ENCODE peak calls at places on chromosomes 5 and 9, in ten cellular contexts. V, P, L, F, J, O, S, A, Y and W are unnamed samples.
A peak's percentile ranks its signal among the peaks of the same experiment; 100 is the strongest.

GRCh38 chr9:130023147-130023787 is 19.7 kb downstream of the FNBP1 start:
- DNase-seq in L (no peak), O (no peak), P (no peak), Y (no peak), J (no peak), S (no peak), A (no peak), V (no peak), F (no peak), W (no peak)

GRCh38 chr5:1268666-1269065 is 26.2 kb downstream of the TERT start:
- DNase-seq in A (no peak), L (no peak), O (no peak), Y (peak; percentile 71), V (no peak), F (no peak), J (no peak), P (no peak), S (no peak), W (no peak)

GRCh38 chr5:119343766-119344165 is 12.1 kb upstream of the TNFAIP8 start:
- DNase-seq in F (no peak), J (no peak), P (no peak), O (no peak), V (no peak), S (no peak), Y (peak; percentile 60), L (no peak), A (peak; percentile 85), W (no peak)

GRCh38 chr5:81842795-81843377 is 92.0 kb upstream of the SSBP2 start:
- DNase-seq in S (no peak), O (no peak), A (no peak), J (no peak), V (no peak), L (no peak), F (no peak), Y (no peak), P (no peak), W (peak; percentile 94)

GRCh38 chr9:106025449-106025848 is 331.1 kb downstream of the TMEM38B start:
- DNase-seq in J (no peak), Y (no peak), O (peak; percentile 65), L (peak; percentile 80), V (no peak), A (no peak), F (no peak), P (no peak), S (no peak), W (no peak)

GRCh38 chr5:146965781-146966659 is 87.5 kb upstream of the PPP2R2B start:
- DNase-seq in P (no peak), A (peak; percentile 77), J (peak; percentile 33), Y (peak; percentile 57), V (peak; percentile 82), F (peak; percentile 75), L (peak; percentile 25), O (peak; percentile 84), S (no peak), W (peak; percentile 73)

GRCh38 chr5:139416651-139417050 is 12.8 kb upstream of the SPATA24 start:
- DNase-seq in F (no peak), S (no peak), Y (no peak), L (no peak), A (no peak), J (no peak), O (no peak), V (no peak), P (peak; percentile 62), W (no peak)

GRCh38 chr5:149466457-149466972 is 84.7 kb downstream of the CSNK1A1 start:
- DNase-seq in V (peak; percentile 95), S (peak; percentile 62), O (peak; percentile 58), Y (no peak), P (no peak), F (no peak), J (no peak), A (peak; percentile 66), L (no peak), W (no peak)

GRCh38 chr5:139882961-139883539 is 87.4 kb downstream of the PSD2 start:
- DNase-seq in Y (no peak), O (peak; percentile 34), V (no peak), S (no peak), F (no peak), P (no peak), J (no peak), A (no peak), L (no peak), W (no peak)

GRCh38 chr9:127979333-127980055 is 1.3 kb downstream of the EEIG1 start:
- DNase-seq in V (peak; percentile 88), P (no peak), Y (peak; percentile 60), L (peak; percentile 73), O (peak; percentile 72), S (peak; percentile 58), F (peak; percentile 77), A (peak; percentile 36), J (no peak), W (no peak)

GRCh38 chr9:96874947-96875459 is 20.7 kb upstream of the ZNF782 start:
- DNase-seq in L (no peak), J (no peak), P (no peak), V (peak; percentile 30), A (peak; percentile 71), O (peak; percentile 59), F (no peak), S (no peak), Y (peak; percentile 68), W (no peak)

GRCh38 chr9:99814359-99814758 is 7.3 kb upstream of the NR4A3 start:
- DNase-seq in F (no peak), L (no peak), J (no peak), O (no peak), Y (no peak), P (no peak), S (no peak), V (no peak), A (no peak), W (no peak)

GRCh38 chr9:84442712-84443111 is 102.2 kb upstream of the SLC28A3 start:
- DNase-seq in S (no peak), V (no peak), A (no peak), O (no peak), Y (no peak), J (no peak), P (no peak), F (no peak), L (no peak), W (no peak)

GRCh38 chr5:31023105-31023504 is 170.4 kb upstream of the CDH6 start:
- DNase-seq in P (no peak), V (peak; percentile 32), L (no peak), Y (no peak), S (no peak), F (no peak), A (peak; percentile 64), O (no peak), J (peak; percentile 54), W (no peak)

GRCh38 chr5:179759961-179760541 is 27.4 kb downstream of the MAML1 start:
- DNase-seq in Y (no peak), J (no peak), L (no peak), P (no peak), O (no peak), A (no peak), V (no peak), F (no peak), S (no peak), W (no peak)

DNA sequence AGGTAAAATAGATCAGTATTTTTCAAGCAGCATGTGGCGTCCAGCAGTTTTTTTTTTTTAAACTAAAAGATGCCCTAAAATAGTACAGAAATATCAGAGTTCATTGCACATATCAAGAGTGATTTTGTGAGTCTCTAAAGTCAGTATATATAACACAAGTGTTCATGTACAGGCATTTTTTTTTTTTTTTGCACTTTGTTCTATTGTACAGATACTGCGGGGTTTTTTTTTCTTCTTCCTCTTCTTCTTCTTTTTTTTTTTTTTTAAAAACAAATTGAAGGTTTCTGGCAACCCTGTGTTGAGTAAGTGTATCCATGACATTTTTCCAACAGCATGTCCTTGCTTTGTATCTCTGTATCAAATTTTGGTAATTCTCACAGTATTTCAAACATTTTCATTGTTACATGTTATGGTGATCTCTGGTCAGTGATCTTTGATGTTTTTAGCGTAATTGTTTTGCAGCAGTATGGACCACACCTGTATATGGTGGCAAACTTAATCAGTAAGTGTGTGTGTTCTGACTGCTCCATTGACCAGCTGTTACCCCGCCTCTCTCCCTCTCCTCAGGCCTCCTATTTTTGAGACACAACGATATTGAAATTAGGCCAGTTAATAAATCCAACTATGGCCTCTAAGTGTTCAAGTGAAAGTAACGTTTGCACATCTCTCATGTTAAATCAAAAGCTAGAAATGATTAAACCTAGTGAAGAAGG is 76.8 kb downstream of the TRIO start:
- DNase-seq in L (no peak), P (no peak), Y (no peak), J (no peak), A (no peak), O (no peak), V (no peak), F (no peak), S (no peak), W (no peak)
- H3K4me3 ChIP-seq in L (no peak overlapping the region), P (no peak overlapping the region), Y (no peak overlapping the region), J (no peak overlapping the region), A (no peak overlapping the region), O (no peak overlapping the region), V (no peak overlapping the region), F (no peak overlapping the region), S (no peak overlapping the region), W (no peak overlapping the region)

GRCh38 chr5:3594514-3595101 is 1.0 kb upstream of the IRX1 start:
- DNase-seq in A (peak; percentile 46), O (peak; percentile 51), V (peak; percentile 78), P (no peak), L (no peak), J (no peak), S (no peak), Y (no peak), F (peak; percentile 80), W (no peak)
- H3K4me3 ChIP-seq in A (peak overlapping the region; percentile 27), O (peak overlapping the region; percentile 13), V (peak overlapping the region; percentile 84), P (peak overlapping the region; percentile 13), L (peak overlapping the region; percentile 9), J (no peak overlapping the region), S (peak overlapping the region; percentile 38), Y (no peak overlapping the region), F (peak overlapping the region; percentile 17), W (no peak overlapping the region)

DNA sequence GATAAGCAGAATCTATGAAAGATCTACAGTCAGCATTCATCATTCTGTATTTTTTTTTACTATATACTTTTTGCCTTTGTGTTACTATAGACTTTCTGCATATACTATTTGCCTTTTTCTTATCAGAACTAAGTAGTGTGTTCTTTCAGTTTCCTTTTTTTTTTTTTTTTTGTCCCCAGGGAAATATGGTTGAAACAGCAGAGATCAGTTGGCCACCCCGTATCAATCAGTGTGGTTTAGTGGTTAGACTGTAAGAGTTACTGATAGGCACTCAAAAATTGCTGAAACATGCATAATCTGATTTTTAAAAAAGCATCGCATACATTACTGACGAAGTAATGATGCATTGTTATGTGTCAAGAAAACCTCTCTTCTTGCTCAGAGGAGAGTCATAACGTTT is 990.8 kb upstream of the EDIL3 start:
- DNase-seq in F (no peak), V (no peak), J (no peak), Y (no peak), A (no peak), O (no peak), P (no peak), L (no peak), S (no peak), W (no peak)
- H3K4me3 ChIP-seq in F (no peak overlapping the region), V (no peak overlapping the region), J (no peak overlapping the region), Y (no peak overlapping the region), A (no peak overlapping the region), O (no peak overlapping the region), P (no peak overlapping the region), L (no peak overlapping the region), S (no peak overlapping the region), W (no peak overlapping the region)

DNA sequence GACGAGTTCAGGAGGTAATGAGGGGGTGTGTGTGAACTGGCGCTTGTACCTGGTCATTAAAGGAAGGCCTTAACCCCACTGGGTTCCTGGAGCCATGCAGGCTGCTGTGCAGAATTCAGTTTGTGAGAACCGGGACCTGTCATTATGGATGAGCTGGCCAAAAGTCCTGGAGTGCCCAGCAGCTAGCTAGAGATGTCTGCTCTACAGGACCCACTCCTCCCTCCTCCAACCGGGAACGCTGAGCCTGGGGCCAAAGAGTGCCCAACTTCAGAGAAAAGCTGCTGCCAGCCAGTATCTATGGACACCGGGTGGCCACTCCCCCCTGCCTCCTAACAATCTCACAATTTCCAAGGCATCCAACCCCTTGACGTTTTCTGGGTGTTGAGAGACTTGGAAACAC is 1.2 kb downstream of the ENTREP1 start:
- DNase-seq in P (no peak), Y (no peak), V (no peak), J (no peak), A (no peak), S (no peak), F (no peak), O (no peak), L (peak; percentile 29), W (no peak)
- H3K4me3 ChIP-seq in P (no peak overlapping the region), Y (no peak overlapping the region), V (no peak overlapping the region), J (no peak overlapping the region), A (no peak overlapping the region), S (peak overlapping the region; percentile 83), F (peak overlapping the region; percentile 56), O (no peak overlapping the region), L (peak overlapping the region; percentile 74), W (no peak overlapping the region)